ENCODE peak calls at places on chromosome 5, in seven cellular contexts. L is upper lobe of right lung, B is stomach, H is uterus, A is IMR-90, N is fibroblast of lung, W is tibial artery. J is an unnamed sample.

GRCh38 chr5:95533761-95534160 is 21.0 kb downstream of the SKIC3 start:
- DNase-seq in L (no peak), B (no peak), H (no peak), A (peak; percentile 40), N (no peak), W (no peak), J (no peak)

GRCh38 chr5:9529041-9529480 is 16.8 kb downstream of the SEMA5A start:
- DNase-seq in L (no peak), B (no peak), H (no peak), A (no peak), N (no peak), W (no peak), J (no peak)

GRCh38 chr5:139635606-139636206 is 12.4 kb upstream of the CXXC5 start:
- DNase-seq in L (peak; percentile 89), B (peak; percentile 83), H (peak; percentile 62), A (peak; percentile 95), N (peak; percentile 95), W (peak; percentile 88), J (peak; percentile 82)

GRCh38 chr5:135206862-135207261 is 172.8 kb upstream of the PITX1 start:
- DNase-seq in L (peak; percentile 12), B (no peak), H (no peak), A (no peak), N (no peak), W (peak; percentile 21), J (no peak)

GRCh38 chr5:73229271-73229670 is 56.3 kb downstream of the TMEM174 start:
- DNase-seq in L (no peak), B (no peak), H (no peak), A (peak; percentile 67), N (peak; percentile 63), W (no peak), J (no peak)

GRCh38 chr5:123367739-123368138 is 55.5 kb downstream of the CEP120 start:
- DNase-seq in L (no peak), B (no peak), H (no peak), A (peak; percentile 32), N (peak; percentile 10), W (no peak), J (no peak)

GRCh38 chr5:159286420-159287035 is 23.4 kb downstream of the UBLCP1 start:
- DNase-seq in L (no peak), B (no peak), H (no peak), A (peak; percentile 48), N (peak; percentile 34), W (no peak), J (no peak)

GRCh38 chr5:33470544-33470943 is 29.8 kb downstream of the TARS1 start:
- DNase-seq in L (no peak), B (no peak), H (no peak), A (peak; percentile 60), N (peak; percentile 58), W (no peak), J (no peak)

GRCh38 chr5:135538261-135538660 is 2.5 kb upstream of the NEUROG1 start:
- DNase-seq in L (no peak), B (no peak), H (no peak), A (no peak), N (no peak), W (no peak), J (peak; percentile 41)

GRCh38 chr5:113181853-113182490 is 205.4 kb downstream of the DCP2 start:
- DNase-seq in L (no peak), B (no peak), H (no peak), A (no peak), N (no peak), W (no peak), J (no peak)

GRCh38 chr5:124236366-124237231 is 509.8 kb downstream of the ZNF608 start:
- DNase-seq in L (no peak), B (no peak), H (no peak), A (peak; percentile 1), N (peak; percentile 13), W (no peak), J (no peak)

GRCh38 chr5:173278641-173279040 is 43.6 kb upstream of the NKX2-5 start:
- DNase-seq in L (no peak), B (no peak), H (no peak), A (no peak), N (no peak), W (no peak), J (no peak)

GRCh38 chr5:23274156-23274555 is 233.3 kb upstream of the PRDM9 start:
- DNase-seq in L (no peak), B (no peak), H (no peak), A (no peak), N (no peak), W (no peak), J (no peak)

GRCh38 chr5:80668016-80668969 is 13.5 kb upstream of the DHFR start:
- DNase-seq in L (peak; percentile 76), B (no peak), H (no peak), A (no peak), N (no peak), W (no peak), J (no peak)

GRCh38 chr5:102511666-102512065 is 12.9 kb upstream of the SLCO6A1 start:
- DNase-seq in L (no peak), B (no peak), H (no peak), A (no peak), N (peak; percentile 25), W (no peak), J (no peak)

GRCh38 chr5:172151661-172152210 is 36.3 kb downstream of the STK10 start:
- DNase-seq in L (no peak), B (no peak), H (no peak), A (no peak), N (no peak), W (no peak), J (peak; percentile 54)

GRCh38 chr5:135735831-135736230 is 98.6 kb upstream of the SLC25A48 start:
- DNase-seq in L (no peak), B (no peak), H (no peak), A (no peak), N (no peak), W (no peak), J (no peak)

GRCh38 chr5:29042152-29042551 is 2003.8 kb upstream of the CDH9 start:
- DNase-seq in L (no peak), B (no peak), H (no peak), A (no peak), N (no peak), W (no peak), J (no peak)

GRCh38 chr5:114237766-114238165 is 124.1 kb upstream of the KCNN2 start:
- DNase-seq in L (no peak), B (no peak), H (no peak), A (peak; percentile 99), N (peak; percentile 93), W (no peak), J (no peak)

GRCh38 chr5:140108093-140109049 is 5.5 kb upstream of the PURA start:
- DNase-seq in L (peak; percentile 68), B (peak; percentile 41), H (peak; percentile 33), A (no peak), N (no peak), W (peak; percentile 69), J (peak; percentile 66)

DNA sequence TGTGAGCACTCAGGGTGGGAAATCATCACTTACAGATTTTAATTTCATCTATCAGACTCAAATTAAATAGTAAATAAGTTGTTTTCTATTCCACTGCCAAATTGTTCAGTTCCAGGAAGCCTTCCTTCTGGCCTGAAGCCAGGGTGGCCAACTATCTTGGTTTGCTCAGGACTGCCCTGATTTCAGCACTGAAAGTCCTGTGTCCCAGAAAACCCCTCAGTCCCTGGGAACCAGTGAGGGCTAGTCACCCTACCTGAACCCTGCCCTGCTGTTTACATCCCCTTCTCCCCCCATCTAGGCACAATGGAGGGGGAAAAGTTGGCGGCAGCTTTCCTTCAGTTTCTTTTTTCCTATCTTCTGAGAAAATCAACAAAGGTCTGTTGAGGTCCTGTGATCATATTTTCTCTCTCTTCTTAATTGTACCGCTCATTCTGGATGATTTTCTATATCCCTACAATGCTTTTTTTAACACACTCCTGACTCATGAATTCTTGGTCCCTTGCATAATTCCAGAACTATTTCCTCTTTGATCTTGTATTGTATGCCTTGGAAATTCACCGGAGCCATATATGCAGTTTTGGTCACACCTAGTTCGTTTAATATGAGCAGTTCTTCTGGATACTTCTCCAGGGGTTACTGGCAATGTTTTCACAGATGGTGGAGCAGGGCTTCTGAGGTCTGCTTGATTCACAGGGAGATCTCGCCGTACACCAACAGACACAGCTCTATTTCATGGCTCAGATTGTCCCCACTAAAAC is 103.8 kb downstream of the MAP1B start:
- DNase-seq in L (no peak), B (peak; percentile 68), H (peak; percentile 27), A (peak; percentile 88), N (peak; percentile 94), W (no peak), J (no peak)
- H3K4me3 ChIP-seq in L (no peak overlapping the region), B (no peak overlapping the region), H (no peak overlapping the region), A (peak overlapping the region; percentile 25), N (no peak overlapping the region), W (no peak overlapping the region), J (no peak overlapping the region)

DNA sequence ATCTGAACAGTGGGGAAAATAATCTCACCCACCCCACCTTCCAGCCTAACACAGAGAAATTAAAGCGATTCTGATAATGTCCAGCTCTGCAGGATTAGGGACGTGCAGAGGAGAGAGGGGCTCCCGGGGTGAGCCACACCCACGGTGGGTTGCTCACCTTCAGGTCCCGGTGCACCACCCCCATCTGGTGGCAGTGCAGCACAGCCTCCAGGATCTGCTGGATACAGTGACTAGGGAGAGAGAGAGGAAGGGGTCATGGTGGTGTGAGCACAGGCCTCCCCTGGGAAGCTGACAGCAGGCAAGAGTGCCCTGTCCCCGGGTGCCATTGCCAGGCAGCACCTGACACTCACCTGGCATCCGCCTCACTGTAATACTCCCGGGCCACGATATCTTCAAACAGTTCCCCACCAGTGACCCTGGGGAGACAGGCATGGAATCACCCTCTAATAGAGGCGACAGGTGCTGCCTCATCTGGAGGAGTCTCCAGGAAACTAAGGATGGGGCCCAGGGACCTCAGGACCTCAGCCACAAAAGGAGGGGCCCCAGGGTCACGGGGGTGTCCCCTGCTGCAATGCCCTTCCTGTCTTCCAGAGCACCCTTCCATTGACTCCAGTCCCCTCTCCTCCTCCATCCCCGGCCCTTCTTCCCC is 33.0 kb downstream of the CAMK2A start:
- DNase-seq in L (no peak), B (no peak), H (no peak), A (no peak), N (no peak), W (no peak), J (no peak)
- TF ChIP-seq CTCF in L (no peak), B (no peak), H (no peak), A (no peak), N (peak; percentile 9), W (no peak), J (no peak)

GRCh38 chr5:79020861-79021561 is 35.9 kb upstream of the ARSB start:
- DNase-seq in L (peak; percentile 67), B (peak; percentile 60), H (peak; percentile 52), A (peak; percentile 78), N (peak; percentile 87), W (peak; percentile 66), J (no peak)
- H3K4me3 ChIP-seq in L (no peak overlapping the region), B (no peak overlapping the region), H (no peak overlapping the region), A (peak overlapping the region; percentile 39), N (no peak overlapping the region), W (peak overlapping the region; percentile 7), J (no peak overlapping the region)

DNA sequence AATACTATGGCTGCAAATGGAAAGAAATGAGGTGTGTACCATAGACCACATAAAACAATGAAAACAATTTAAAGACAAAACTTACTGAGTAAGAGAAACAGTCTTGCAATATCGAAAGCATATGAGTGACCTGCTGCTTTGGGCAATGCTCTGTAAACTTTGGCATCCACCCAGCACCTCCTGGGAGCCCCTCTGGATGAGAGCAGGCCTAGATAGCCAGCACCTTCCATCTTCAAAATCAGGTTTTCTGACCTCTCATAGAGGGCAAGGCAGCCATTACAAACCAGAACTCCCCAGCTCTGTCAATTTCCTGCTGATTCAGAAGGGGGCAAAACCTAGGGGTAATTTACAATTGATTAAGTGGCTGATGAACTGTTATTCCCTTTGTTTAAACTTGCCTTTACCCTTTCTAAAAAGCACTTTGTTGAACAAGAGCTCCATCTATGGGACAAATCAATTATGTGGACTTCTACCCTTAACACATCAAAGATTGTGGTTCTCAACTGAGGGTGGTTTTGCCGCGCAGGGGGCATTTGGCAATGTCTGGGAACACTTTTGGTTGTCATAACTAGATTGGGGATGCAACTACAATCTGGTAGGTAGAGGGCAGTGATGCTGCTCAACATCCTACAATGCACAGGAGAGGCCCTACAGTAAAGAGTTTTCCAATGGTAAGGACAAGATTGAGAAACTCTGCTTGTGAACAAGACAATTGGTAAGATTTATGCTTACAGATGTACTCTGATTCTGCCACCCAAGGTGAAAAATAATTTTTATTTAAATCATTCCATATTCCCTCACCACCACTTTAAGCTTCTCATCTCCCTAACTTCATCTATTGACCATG is 184.2 kb downstream of the MARCHF11 start:
- DNase-seq in L (no peak), B (no peak), H (no peak), A (peak; percentile 55), N (peak; percentile 39), W (no peak), J (no peak)
- TF ChIP-seq CTCF in L (peak; percentile 46), B (peak; percentile 23), H (peak; percentile 36), A (peak; percentile 75), N (peak; percentile 63), W (peak; percentile 33), J (peak; percentile 84)

J was measured in RWPE2.